ENCODE peak calls at places on chromosomes 2 and 18, in five cellular contexts. A is IMR-90; Z is GM03348; G is nucleus accumbens; L is stimulated activated CD8-positive, alpha-beta memory T cell treated with anti-CD3 and anti-CD28 coated beads, Interleukin-7, amount 100 ng/mL, for 24 hours. Y is an unnamed sample.

GRCh38 chr2:206296128-206296527 is 21.7 kb downstream of the ZDBF2 start:
- DNase-seq in G (no peak), Z (no peak), A (peak), L (no peak), Y (no peak)

GRCh38 chr2:191352536-191352935 is 107.3 kb downstream of the MYO1B start:
- DNase-seq in G (no peak), L (no peak), A (peak), Z (peak), Y (peak)

GRCh38 chr2:42128731-42129486 is 40.2 kb upstream of the EML4 start:
- DNase-seq in A (peak), G (no peak), L (no peak), Z (peak), Y (peak)

GRCh38 chr18:39960545-39960944 is 1994.5 kb upstream of the PIK3C3 start:
- DNase-seq in L (no peak), G (no peak), Z (no peak), A (peak), Y (no peak)

GRCh38 chr2:40859617-40860016 is 407.7 kb upstream of the SLC8A1 start:
- DNase-seq in A (no peak), G (no peak), L (no peak), Z (no peak), Y (no peak)

GRCh38 chr2:226618875-226619605 is 180.6 kb downstream of the IRS1 start:
- DNase-seq in Z (peak), A (peak), G (no peak), L (no peak), Y (no peak)

GRCh38 chr2:217622664-217623063 is 380.1 kb downstream of the TNS1 start:
- DNase-seq in L (no peak), G (no peak), Z (no peak), A (peak), Y (no peak)

GRCh38 chr2:6580982-6581381 is 284.7 kb downstream of the CMPK2 start:
- DNase-seq in Z (no peak), L (no peak), G (no peak), A (peak), Y (no peak)

GRCh38 chr2:215870088-215870490 is 143.3 kb downstream of the MREG start:
- DNase-seq in Z (peak), L (no peak), G (no peak), A (peak), Y (peak)

GRCh38 chr2:88694015-88694414 is 2.5 kb downstream of the RPIA start:
- DNase-seq in A (no peak), L (no peak), G (no peak), Z (no peak), Y (no peak)

GRCh38 chr2:118186858-118187254 is 98.6 kb downstream of the INSIG2 start:
- DNase-seq in A (no peak), Z (no peak), L (no peak), G (no peak), Y (no peak)

GRCh38 chr2:142834003-142834402 is 43.5 kb upstream of the KYNU start:
- DNase-seq in A (peak), L (no peak), Z (no peak), G (no peak), Y (no peak)

GRCh38 chr2:173898996-173899395 is 66.2 kb downstream of the SP3 start:
- DNase-seq in G (no peak), Z (no peak), A (no peak), L (no peak), Y (no peak)

Y was measured in SW480.